ENCODE peak calls at places on chromosomes 12 and 14, in five cellular contexts. One of them, this sample, is unnamed.

GRCh38 chr12:93979189-93979588 is 169.2 kb upstream of the PLXNC1 start:
- DNase-seq in head of caudate nucleus: no peak
- DNase-seq in activated T-cell treated with anti-CD3 and anti-CD28 coated beads for 1 hour: peak
- DNase-seq in stomach: peak
- DNase-seq in heart right ventricle: no peak
- DNase-seq in this sample: no peak

GRCh38 chr12:2653461-2653965 is 141.3 kb upstream of the FKBP4 start:
- DNase-seq in head of caudate nucleus: no peak
- DNase-seq in activated T-cell treated with anti-CD3 and anti-CD28 coated beads for 1 hour: no peak
- DNase-seq in stomach: no peak
- DNase-seq in heart right ventricle: no peak
- DNase-seq in this sample: no peak

GRCh38 chr14:76699901-76700590 is 61.2 kb upstream of the VASH1 start:
- DNase-seq in head of caudate nucleus: no peak
- DNase-seq in activated T-cell treated with anti-CD3 and anti-CD28 coated beads for 1 hour: no peak
- DNase-seq in stomach: no peak
- DNase-seq in heart right ventricle: no peak
- DNase-seq in this sample: no peak

GRCh38 chr12:120119395-120119973 is 2.9 kb upstream of the RAB35 start:
- DNase-seq in head of caudate nucleus: no peak
- DNase-seq in activated T-cell treated with anti-CD3 and anti-CD28 coated beads for 1 hour: no peak
- DNase-seq in stomach: no peak
- DNase-seq in heart right ventricle: no peak
- DNase-seq in this sample: no peak

GRCh38 chr12:16347391-16348298 is at the start of gene MGST1:
- DNase-seq in head of caudate nucleus: peak
- DNase-seq in activated T-cell treated with anti-CD3 and anti-CD28 coated beads for 1 hour: no peak
- DNase-seq in stomach: peak
- DNase-seq in heart right ventricle: peak
- DNase-seq in this sample: peak

GRCh38 chr14:94646481-94646880 is 34.3 kb downstream of the SERPINA3 start:
- DNase-seq in head of caudate nucleus: peak
- DNase-seq in activated T-cell treated with anti-CD3 and anti-CD28 coated beads for 1 hour: no peak
- DNase-seq in stomach: no peak
- DNase-seq in heart right ventricle: no peak
- DNase-seq in this sample: peak

GRCh38 chr12:76113800-76114757 is 29.6 kb upstream of the NAP1L1 start:
- DNase-seq in head of caudate nucleus: no peak
- DNase-seq in activated T-cell treated with anti-CD3 and anti-CD28 coated beads for 1 hour: no peak
- DNase-seq in stomach: no peak
- DNase-seq in heart right ventricle: no peak
- DNase-seq in this sample: peak

GRCh38 chr12:125892276-125892675 is 827.0 kb downstream of the AACS start:
- DNase-seq in head of caudate nucleus: no peak
- DNase-seq in activated T-cell treated with anti-CD3 and anti-CD28 coated beads for 1 hour: no peak
- DNase-seq in stomach: no peak
- DNase-seq in heart right ventricle: no peak
- DNase-seq in this sample: no peak

GRCh38 chr14:50301914-50302313 is 10.1 kb downstream of the L2HGDH start:
- DNase-seq in head of caudate nucleus: no peak
- DNase-seq in activated T-cell treated with anti-CD3 and anti-CD28 coated beads for 1 hour: no peak
- DNase-seq in stomach: no peak
- DNase-seq in heart right ventricle: no peak
- DNase-seq in this sample: no peak